ENCODE peak calls at places on chromosomes 2 and 18, in four cellular contexts. T, Y, H and F are unnamed samples. For H3K36me3, the result is how much of the 10 kb centered on the place peaks cover.

GRCh38 chr2:61633250-61633649 is 95.1 kb upstream of the XPO1 start:
- DNase-seq in T (no peak), Y (no peak), H (no peak), F (no peak)

GRCh38 chr2:226754821-226755536 is 44.6 kb downstream of the IRS1 start:
- DNase-seq in T (no peak), Y (peak), H (no peak), F (no peak)

GRCh38 chr2:86372641-86373502 is 35.4 kb upstream of the REEP1 start:
- DNase-seq in T (no peak), Y (peak), H (peak), F (no peak)

GRCh38 chr2:19124135-19124534 is 234.3 kb downstream of the OSR1 start:
- DNase-seq in T (no peak), Y (peak), H (no peak), F (no peak)

GRCh38 chr18:68316636-68317035 is 398.3 kb downstream of the TMX3 start:
- DNase-seq in T (no peak), Y (peak), H (no peak), F (no peak)

GRCh38 chr2:151367571-151367970 is 10.2 kb downstream of the TNFAIP6 start:
- DNase-seq in T (no peak), Y (peak), H (no peak), F (no peak)

GRCh38 chr2:120720746-120721145 is 14.9 kb upstream of the GLI2 start:
- DNase-seq in T (no peak), Y (no peak), H (no peak), F (peak)

GRCh38 chr2:42133771-42134195 is 35.4 kb upstream of the EML4 start:
- DNase-seq in T (no peak), Y (no peak), H (no peak), F (no peak)

GRCh38 chr2:137056704-137057103 is 291.4 kb downstream of the THSD7B start:
- DNase-seq in T (no peak), Y (no peak), H (no peak), F (no peak)

GRCh38 chr2:106065268-106065982 is 128.7 kb downstream of the UXS1 start:
- DNase-seq in T (no peak), Y (no peak), H (no peak), F (no peak)

GRCh38 chr2:186551323-186552050 is 38.4 kb upstream of the ITGAV start:
- DNase-seq in T (no peak), Y (no peak), H (no peak), F (no peak)

GRCh38 chr2:150526827-150527226 is 39.4 kb upstream of the RND3 start:
- DNase-seq in T (no peak), Y (peak), H (no peak), F (no peak)

GRCh38 chr2:196191541-196191940 is 20.2 kb upstream of the STK17B start:
- DNase-seq in T (no peak), Y (no peak), H (no peak), F (no peak)

GRCh38 chr2:164984428-164984827 is 29.1 kb upstream of the SLC38A11 start:
- DNase-seq in T (no peak), Y (peak), H (no peak), F (no peak)

GRCh38 chr2:191462370-191462769 is 215.6 kb upstream of the NABP1 start:
- DNase-seq in T (no peak), Y (no peak), H (peak), F (no peak)

GRCh38 chr2:44942304-44943030 is 965 bp downstream of the SIX3 start:
- DNase-seq in T (peak), Y (no peak), H (no peak), F (no peak)

GRCh38 chr2:63614448-63614968 is 25.7 kb downstream of the MDH1 start:
- DNase-seq in T (no peak), Y (peak), H (no peak), F (no peak)

GRCh38 chr2:221500501-221501209 is 71.4 kb downstream of the EPHA4 start:
- DNase-seq in T (no peak), Y (no peak), H (no peak), F (no peak)

GRCh38 chr2:20188851-20189250 is 36.1 kb downstream of the SDC1 start:
- DNase-seq in T (no peak), Y (no peak), H (no peak), F (no peak)

DNA sequence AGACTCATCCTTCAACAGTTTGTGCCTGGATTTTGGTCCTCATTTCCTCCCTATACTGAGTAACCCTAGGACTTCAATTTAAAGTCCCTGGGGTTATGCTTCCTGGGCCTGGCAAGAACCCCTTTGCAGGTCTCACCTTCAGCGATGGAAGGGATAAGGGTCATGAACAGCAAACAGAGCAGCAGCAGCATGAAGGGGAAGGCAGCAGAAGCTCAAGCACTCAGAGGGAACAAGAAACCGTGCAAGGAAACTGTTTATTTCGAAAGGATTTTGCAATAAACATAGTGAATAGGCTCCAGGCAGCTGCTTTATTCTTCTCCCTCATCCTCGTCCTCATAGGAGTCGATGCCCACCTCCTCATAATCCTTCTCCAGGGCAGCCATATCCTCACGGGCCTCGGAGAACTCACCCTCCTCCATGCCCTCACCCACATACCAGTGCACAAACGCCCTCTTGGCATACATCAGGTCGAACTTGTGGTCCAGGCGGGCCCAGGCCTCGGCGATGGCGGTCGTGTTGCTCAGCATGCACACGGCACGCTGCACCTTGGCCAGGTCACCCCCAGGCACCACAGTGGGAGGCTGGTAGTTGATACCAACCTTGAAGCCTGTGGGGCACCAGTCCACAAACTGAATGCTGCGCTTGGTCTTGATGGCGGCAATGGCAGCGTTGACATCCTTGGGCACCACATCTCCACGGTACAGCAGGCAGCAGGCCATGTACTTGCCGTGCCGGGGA is 2.8 kb upstream of the TUBA4B start:
- DNase-seq in T (no peak), Y (peak), H (no peak), F (no peak)
- H3K4me3 ChIP-seq in T (peak), Y (no peak), H (peak), F (peak)

DNA sequence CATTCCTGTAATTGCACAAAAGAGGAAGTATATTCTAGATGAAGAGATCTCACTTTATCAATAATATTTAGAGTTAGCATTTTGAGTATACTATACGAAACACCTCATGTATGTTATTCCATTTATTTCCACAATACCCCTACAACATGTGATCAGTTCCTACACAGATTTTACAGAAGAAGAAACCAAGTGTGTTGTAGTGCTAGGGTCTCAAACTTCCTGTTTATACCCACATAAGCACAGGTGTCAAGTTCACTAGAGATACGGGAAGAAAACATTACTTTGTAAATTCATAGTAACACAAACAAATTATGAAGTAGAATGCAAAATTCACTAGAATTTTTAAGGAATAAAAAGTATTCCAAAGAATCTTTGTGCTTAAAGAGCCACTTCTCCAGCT is 46.4 kb downstream of the KCTD18 start:
- DNase-seq in T (no peak), Y (no peak), H (no peak), F (no peak)
- H3K36me3 ChIP-seq in T (under half), Y (under half), H (under half), F (under half)

GRCh38 chr2:98614024-98614739 is 5.8 kb downstream of the UNC50 start:
- DNase-seq in T (no peak), Y (no peak), H (no peak), F (no peak)

GRCh38 chr2:98617149-98617548 is 8.8 kb downstream of the UNC50 start:
- DNase-seq in T (no peak), Y (no peak), H (no peak), F (no peak)

DNA sequence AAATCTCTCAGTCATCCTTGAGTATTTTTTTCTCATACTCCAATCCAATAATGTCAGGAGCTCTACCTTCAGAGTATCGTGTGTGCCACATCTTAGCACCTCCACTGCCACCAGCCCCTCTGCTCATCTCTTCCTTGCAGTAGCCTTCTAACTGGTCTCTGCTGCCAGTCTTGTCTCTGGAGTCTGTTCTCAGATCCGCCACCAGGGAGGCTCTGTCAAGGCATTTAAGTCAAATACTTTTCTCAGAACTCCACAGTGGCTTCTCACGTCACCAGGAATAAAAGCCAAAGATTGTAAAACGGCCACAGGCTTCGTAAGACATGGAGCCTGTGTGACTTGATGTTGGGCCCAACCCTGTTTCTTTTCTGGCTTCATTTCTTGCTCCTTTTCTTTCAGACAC is 7.1 kb downstream of the UNC50 start:
- DNase-seq in T (no peak), Y (no peak), H (no peak), F (no peak)
- TF ChIP-seq CTCF in T (no peak), Y (no peak), H (no peak), F (no peak)

GRCh38 chr2:72917875-72918660 is 749 bp downstream of the EMX1 start:
- DNase-seq in T (no peak), Y (no peak), H (peak), F (no peak)
- H3K4me3 ChIP-seq in T (peak), Y (no peak), H (peak), F (peak)